ENCODE peak calls at places on chromosomes 1 and 21, in nine cellular contexts. One of them, this sample, is unnamed.

GRCh38 chr1:208420696-208421095 is 176.5 kb upstream of the PLXNA2 start:
- DNase-seq in activated naive CD4-positive, alpha-beta T cell: no peak
- DNase-seq in fibroblast of pulmonary artery: no peak
- DNase-seq in HTR-8/SVneo: no peak
- DNase-seq in NCI-H1092: no peak
- DNase-seq in activated effector memory CD4-positive, alpha-beta T cell treated with Interleukin-2 at 50 U/mL for 16 hours: no peak
- DNase-seq in GM19239: no peak
- DNase-seq in GM23248: no peak
- DNase-seq in A673: no peak
- DNase-seq in this sample: no peak

GRCh38 chr1:22225858-22226584 is 83.1 kb upstream of the WNT4 start:
- DNase-seq in activated naive CD4-positive, alpha-beta T cell: no peak
- DNase-seq in HTR-8/SVneo: no peak
- DNase-seq in GM19239: no peak
- DNase-seq in fibroblast of pulmonary artery: no peak
- DNase-seq in activated effector memory CD4-positive, alpha-beta T cell treated with Interleukin-2 at 50 U/mL for 16 hours: no peak
- DNase-seq in GM23248: no peak
- DNase-seq in A673: no peak
- DNase-seq in NCI-H1092: no peak
- DNase-seq in this sample: no peak

GRCh38 chr1:4984841-4985240 is 330.4 kb downstream of the AJAP1 start:
- DNase-seq in NCI-H1092: no peak
- DNase-seq in GM19239: no peak
- DNase-seq in A673: no peak
- DNase-seq in activated effector memory CD4-positive, alpha-beta T cell treated with Interleukin-2 at 50 U/mL for 16 hours: no peak
- DNase-seq in fibroblast of pulmonary artery: no peak
- DNase-seq in HTR-8/SVneo: no peak
- DNase-seq in GM23248: no peak
- DNase-seq in activated naive CD4-positive, alpha-beta T cell: no peak
- DNase-seq in this sample: no peak

GRCh38 chr21:42445311-42445710 is 41.6 kb downstream of the UBASH3A start:
- DNase-seq in NCI-H1092: no peak
- DNase-seq in activated effector memory CD4-positive, alpha-beta T cell treated with Interleukin-2 at 50 U/mL for 16 hours: no peak
- DNase-seq in GM23248: no peak
- DNase-seq in HTR-8/SVneo: no peak
- DNase-seq in activated naive CD4-positive, alpha-beta T cell: no peak
- DNase-seq in GM19239: no peak
- DNase-seq in A673: no peak
- DNase-seq in fibroblast of pulmonary artery: no peak
- DNase-seq in this sample: no peak

GRCh38 chr21:46436586-46436985 is 22.1 kb upstream of the DIP2A start:
- DNase-seq in activated effector memory CD4-positive, alpha-beta T cell treated with Interleukin-2 at 50 U/mL for 16 hours: no peak
- DNase-seq in HTR-8/SVneo: no peak
- DNase-seq in GM23248: no peak
- DNase-seq in NCI-H1092: no peak
- DNase-seq in A673: no peak
- DNase-seq in activated naive CD4-positive, alpha-beta T cell: no peak
- DNase-seq in GM19239: no peak
- DNase-seq in fibroblast of pulmonary artery: no peak
- DNase-seq in this sample: no peak

GRCh38 chr1:110069302-110070281 is 880 bp downstream of the ALX3 start:
- DNase-seq in activated effector memory CD4-positive, alpha-beta T cell treated with Interleukin-2 at 50 U/mL for 16 hours: no peak
- DNase-seq in A673: no peak
- DNase-seq in HTR-8/SVneo: no peak
- DNase-seq in GM23248: no peak
- DNase-seq in NCI-H1092: no peak
- DNase-seq in activated naive CD4-positive, alpha-beta T cell: no peak
- DNase-seq in GM19239: no peak
- DNase-seq in fibroblast of pulmonary artery: no peak
- DNase-seq in this sample: no peak

GRCh38 chr1:179856286-179856685 is 21.3 kb downstream of the TOR1AIP2 start:
- DNase-seq in GM19239: no peak
- DNase-seq in A673: no peak
- DNase-seq in GM23248: no peak
- DNase-seq in activated effector memory CD4-positive, alpha-beta T cell treated with Interleukin-2 at 50 U/mL for 16 hours: no peak
- DNase-seq in activated naive CD4-positive, alpha-beta T cell: no peak
- DNase-seq in fibroblast of pulmonary artery: no peak
- DNase-seq in NCI-H1092: no peak
- DNase-seq in HTR-8/SVneo: no peak
- DNase-seq in this sample: no peak

GRCh38 chr1:77126309-77126708 is 92.9 kb downstream of the PIGK start:
- DNase-seq in activated naive CD4-positive, alpha-beta T cell: no peak
- DNase-seq in fibroblast of pulmonary artery: peak
- DNase-seq in GM19239: peak
- DNase-seq in NCI-H1092: peak
- DNase-seq in HTR-8/SVneo: peak
- DNase-seq in activated effector memory CD4-positive, alpha-beta T cell treated with Interleukin-2 at 50 U/mL for 16 hours: no peak
- DNase-seq in A673: peak
- DNase-seq in GM23248: peak
- DNase-seq in this sample: no peak

GRCh38 chr1:109933856-109934711 is 23.4 kb downstream of the CSF1 start:
- DNase-seq in fibroblast of pulmonary artery: peak
- DNase-seq in NCI-H1092: no peak
- DNase-seq in GM19239: no peak
- DNase-seq in activated effector memory CD4-positive, alpha-beta T cell treated with Interleukin-2 at 50 U/mL for 16 hours: no peak
- DNase-seq in activated naive CD4-positive, alpha-beta T cell: no peak
- DNase-seq in GM23248: peak
- DNase-seq in A673: no peak
- DNase-seq in HTR-8/SVneo: no peak
- DNase-seq in this sample: no peak

GRCh38 chr1:64540265-64540791 is 70.4 kb downstream of the CACHD1 start:
- DNase-seq in activated naive CD4-positive, alpha-beta T cell: no peak
- DNase-seq in A673: peak
- DNase-seq in fibroblast of pulmonary artery: peak
- DNase-seq in NCI-H1092: no peak
- DNase-seq in HTR-8/SVneo: no peak
- DNase-seq in GM19239: no peak
- DNase-seq in GM23248: peak
- DNase-seq in activated effector memory CD4-positive, alpha-beta T cell treated with Interleukin-2 at 50 U/mL for 16 hours: no peak
- DNase-seq in this sample: no peak

This sample was measured in thoracic aorta.